ENCODE peak calls at places on chromosomes 2 and 18, in six cellular contexts. R is vagina, L is HepG2, H is psoas muscle, J is PC-3, A is H1. I is an unnamed sample.

GRCh38 chr2:1744151-1744445 is 217 bp downstream of the PXDN start:
- DNase-seq in R (no peak), L (no peak), H (no peak), J (no peak), A (no peak), I (peak; percentile 75)

GRCh38 chr2:71503827-71504226 is 50.5 kb downstream of the DYSF start:
- DNase-seq in J (no peak), L (no peak), H (no peak), R (no peak), A (no peak), I (no peak)

GRCh38 chr2:8215159-8215863 is 466.5 kb upstream of the ID2 start:
- DNase-seq in J (no peak), R (no peak), L (no peak), H (no peak), A (no peak), I (no peak)

GRCh38 chr2:1605659-1606400 is 138.5 kb downstream of the PXDN start:
- DNase-seq in L (no peak), A (peak; percentile 61), H (peak; percentile 73), J (no peak), R (no peak), I (no peak)

GRCh38 chr2:72892506-72893173 is 5.4 kb downstream of the SPR start:
- DNase-seq in R (no peak), L (peak; percentile 61), H (peak; percentile 74), J (peak; percentile 82), A (no peak), I (peak; percentile 80)

GRCh38 chr18:3192286-3192685 is 27.5 kb downstream of the MYOM1 start:
- DNase-seq in A (no peak), H (no peak), L (no peak), R (no peak), J (no peak), I (no peak)

GRCh38 chr2:84912984-84913383 is 7.5 kb downstream of the TMSB10 start:
- DNase-seq in J (no peak), R (no peak), L (no peak), H (no peak), A (no peak), I (no peak)

GRCh38 chr2:105780606-105781005 is 35.9 kb downstream of the NCK2 start:
- DNase-seq in L (no peak), R (no peak), H (no peak), A (no peak), J (no peak), I (no peak)

GRCh38 chr2:25420820-25421237 is 79.1 kb upstream of the DNMT3A start:
- DNase-seq in J (no peak), H (no peak), R (no peak), A (no peak), L (no peak), I (no peak)

GRCh38 chr2:32748158-32748557 is 120.3 kb downstream of the TTC27 start:
- DNase-seq in L (no peak), J (no peak), A (no peak), H (no peak), R (no peak), I (no peak)

GRCh38 chr18:3594760-3595241 is 144.8 kb downstream of the TGIF1 start:
- DNase-seq in A (no peak), L (peak; percentile 30), H (no peak), J (peak; percentile 35), R (no peak), I (peak; percentile 54)

GRCh38 chr2:211860224-211860623 is 678.4 kb downstream of the ERBB4 start:
- DNase-seq in R (no peak), A (no peak), L (no peak), H (no peak), J (peak; percentile 30), I (peak; percentile 50)

GRCh38 chr2:211854832-211855231 is 683.8 kb downstream of the ERBB4 start:
- DNase-seq in L (no peak), J (no peak), H (no peak), A (no peak), R (no peak), I (no peak)
- TF ChIP-seq CTCF in L (no peak), J (no peak), H (no peak), A (no peak), R (no peak), I (no peak)

DNA sequence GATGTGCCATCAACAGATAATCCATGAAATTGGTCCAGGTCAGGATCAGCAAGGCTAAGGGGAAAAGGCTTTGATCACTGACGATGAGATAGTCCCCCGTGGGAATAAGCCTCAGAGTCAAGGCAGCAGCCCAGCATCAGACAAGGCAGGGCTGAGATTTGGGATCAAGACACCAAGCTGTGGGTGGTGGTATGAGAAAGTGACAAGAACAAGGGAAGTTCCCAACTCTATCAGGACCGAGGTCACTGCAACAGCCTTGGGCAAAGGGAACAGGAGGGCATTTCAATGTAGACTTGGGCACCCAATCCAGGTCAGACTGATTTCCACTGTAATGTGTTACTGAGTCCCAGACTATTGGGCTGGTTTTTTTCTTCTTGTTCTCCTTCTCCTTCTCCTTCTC is 18.7 kb downstream of the PLEK start:
- DNase-seq in L (no peak), J (no peak), H (no peak), A (no peak), R (no peak), I (no peak)
- H3K4me1 ChIP-seq in L (peaks cover 4% of the 10 kb centered on the region), J (no peaks in the 10 kb centered on the region), H (no peaks in the 10 kb centered on the region), A (no peaks in the 10 kb centered on the region), R (no peaks in the 10 kb centered on the region), I (peaks cover 7% of the 10 kb centered on the region)

GRCh38 chr18:49784427-49785185 is 28.7 kb downstream of the ACAA2 start:
- DNase-seq in R (no peak), A (no peak), H (no peak), L (no peak), J (peak; percentile 23), I (no peak)
- TF ChIP-seq CTCF in R (no peak), A (no peak), H (peak; percentile 23), L (no peak), J (peak; percentile 39), I (peak; percentile 46)

DNA sequence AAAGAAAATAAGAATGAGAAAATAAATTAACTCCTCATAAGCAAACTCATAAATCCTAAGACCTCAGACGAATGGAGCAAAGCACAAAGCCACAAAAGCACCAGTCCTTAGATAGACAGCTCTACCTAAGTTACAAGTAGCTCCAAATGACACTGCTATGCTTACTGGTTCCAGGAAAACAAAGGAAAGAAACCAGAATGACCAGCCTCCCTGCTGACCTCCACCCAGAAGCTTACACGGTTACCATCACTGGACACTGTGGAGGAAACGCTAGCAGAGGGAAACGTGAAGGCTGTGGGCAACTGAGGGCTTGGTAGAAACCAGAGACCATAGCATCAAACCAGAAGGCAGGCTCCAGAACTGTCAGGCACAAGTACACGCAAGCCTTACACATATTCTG is 67.8 kb downstream of the STK39 start:
- DNase-seq in J (no peak), L (no peak), R (no peak), A (no peak), H (no peak), I (no peak)
- H3K4me1 ChIP-seq in J (peaks cover 37% of the 10 kb centered on the region), L (peaks cover 76% of the 10 kb centered on the region), R (peaks cover 8% of the 10 kb centered on the region), A (peaks cover 2% of the 10 kb centered on the region), H (no peaks in the 10 kb centered on the region), I (peaks cover 1% of the 10 kb centered on the region)

I was measured in A673.